ENCODE peak calls at places on chromosome 5, in ten cellular contexts. T is T-helper 1 cell; X is pancreas; P is breast epithelium; F is endothelial cell; M is MCF 10A; N is MM.1S; R is retinal pigment epithelial cell; K is activated CD4-positive, alpha-beta T cell treated with anti-CD3 and anti-CD28 coated beads for 24 hours; E is NCI-H524. S is an unnamed sample.

GRCh38 chr5:78540335-78541057 is 108.1 kb downstream of the LHFPL2 start:
- DNase-seq in X (no peak), M (no peak), P (peak; percentile 75), N (no peak), R (no peak), E (no peak), T (no peak), K (no peak), F (no peak), S (no peak)

GRCh38 chr5:16735092-16735970 is 118.5 kb upstream of the RETREG1 start:
- DNase-seq in K (no peak), F (no peak), T (no peak), N (no peak), X (no peak), M (no peak), E (no peak), P (no peak), R (no peak), S (no peak)

GRCh38 chr5:180287868-180288267 is 4.0 kb downstream of the MAPK9 start:
- DNase-seq in K (no peak), P (no peak), X (no peak), E (no peak), N (no peak), T (no peak), R (no peak), M (no peak), F (no peak), S (no peak)

GRCh38 chr5:139271201-139272027 is 22.1 kb upstream of the MATR3 start:
- DNase-seq in P (no peak), K (no peak), M (peak; percentile 80), E (no peak), X (no peak), N (no peak), F (no peak), R (no peak), T (no peak), S (no peak)

GRCh38 chr5:136901-137300 is 44.9 kb downstream of the PLEKHG4B start:
- DNase-seq in F (no peak), M (peak; percentile 50), P (no peak), X (no peak), T (no peak), K (no peak), N (no peak), E (no peak), R (no peak), S (no peak)

GRCh38 chr5:179973391-179973790 is 65.7 kb upstream of the TBC1D9B start:
- DNase-seq in N (no peak), E (peak; percentile 19), P (no peak), R (no peak), X (no peak), K (no peak), M (no peak), F (no peak), T (no peak), S (no peak)

GRCh38 chr5:131460867-131461572 is 174.0 kb downstream of the RAPGEF6 start:
- DNase-seq in X (no peak), M (no peak), P (no peak), R (no peak), N (no peak), E (peak; percentile 5), K (no peak), T (no peak), F (no peak), S (no peak)

GRCh38 chr5:478982-479535 is 36.1 kb downstream of the EXOC3 start:
- DNase-seq in R (no peak), M (no peak), E (no peak), P (no peak), T (no peak), X (no peak), N (no peak), K (no peak), F (no peak), S (no peak)

GRCh38 chr5:151156732-151157402 is 712 bp downstream of the ANXA6 start:
- DNase-seq in K (no peak), X (no peak), R (no peak), P (no peak), N (peak; percentile 47), T (no peak), F (peak; percentile 29), E (peak; percentile 28), M (no peak), S (no peak)

GRCh38 chr5:68074048-68074632 is 141.4 kb upstream of the PIK3R1 start:
- DNase-seq in T (no peak), F (no peak), K (no peak), R (no peak), E (no peak), P (peak; percentile 39), N (no peak), M (peak; percentile 78), X (no peak), S (no peak)

GRCh38 chr5:139631520-139632165 is 16.5 kb upstream of the CXXC5 start:
- DNase-seq in X (no peak), K (no peak), P (no peak), E (no peak), N (no peak), M (no peak), R (no peak), T (no peak), F (no peak), S (no peak)

GRCh38 chr5:129904102-129904666 is at the start of gene CHSY3:
- DNase-seq in E (peak; percentile 62), T (no peak), R (no peak), X (peak; percentile 86), F (peak; percentile 91), N (peak; percentile 83), M (peak; percentile 93), K (peak; percentile 7), P (peak; percentile 54), S (no peak)

GRCh38 chr5:172683696-172684464 is 42.8 kb downstream of the NEURL1B start:
- DNase-seq in M (no peak), X (no peak), K (peak; percentile 25), R (no peak), T (peak; percentile 61), F (peak; percentile 20), E (no peak), P (no peak), N (no peak), S (no peak)